ENCODE peak calls at places on chromosome 15, in four cellular contexts. M is HepG2, U is GM12878, P is K562. G is an unnamed sample.

GRCh38 chr15:58929891-58930416 is 3.5 kb downstream of the SLTM start:
- DNase-seq in M (no peak), U (no peak), P (no peak), G (no peak)

GRCh38 chr15:55281517-55282227 is 7.9 kb downstream of the RAB27A start:
- DNase-seq in M (no peak), U (no peak), P (no peak), G (no peak)

GRCh38 chr15:68586274-68586961 is 7.6 kb downstream of the CORO2B start:
- DNase-seq in M (peak; percentile 66), U (no peak), P (no peak), G (no peak)

GRCh38 chr15:40106203-40107161 is 2.2 kb downstream of the BMF start:
- DNase-seq in M (peak; percentile 95), U (peak; percentile 83), P (peak; percentile 66), G (peak; percentile 82)

GRCh38 chr15:33021806-33022389 is 172.6 kb downstream of the FMN1 start:
- DNase-seq in M (peak; percentile 22), U (no peak), P (peak; percentile 54), G (no peak)

GRCh38 chr15:31236184-31237041 is 90.2 kb upstream of the KLF13 start:
- DNase-seq in M (peak; percentile 64), U (no peak), P (peak; percentile 46), G (no peak)

GRCh38 chr15:68028137-68028771 is 25.9 kb upstream of the PIAS1 start:
- DNase-seq in M (no peak), U (no peak), P (no peak), G (no peak)

GRCh38 chr15:55782901-55783300 is 39.9 kb upstream of the PRTG start:
- DNase-seq in M (no peak), U (no peak), P (no peak), G (no peak)

GRCh38 chr15:57540736-57541135 is 51.0 kb upstream of the MYZAP start:
- DNase-seq in M (no peak), U (peak; percentile 61), P (no peak), G (no peak)

GRCh38 chr15:96431787-96432186 is 101.3 kb downstream of the NR2F2 start:
- DNase-seq in M (no peak), U (no peak), P (no peak), G (no peak)

GRCh38 chr15:68209735-68210408 is 4.7 kb upstream of the CALML4 start:
- DNase-seq in M (no peak), U (no peak), P (no peak), G (no peak)

GRCh38 chr15:71648095-71648494 is 162.3 kb upstream of the NR2E3 start:
- DNase-seq in M (no peak), U (no peak), P (no peak), G (no peak)

GRCh38 chr15:91795281-91795680 is 58.2 kb upstream of the SLCO3A1 start:
- DNase-seq in M (no peak), U (no peak), P (no peak), G (no peak)

GRCh38 chr15:49424954-49425353 is 1.9 kb downstream of the FGF7 start:
- DNase-seq in M (no peak), U (no peak), P (no peak), G (no peak)

GRCh38 chr15:68335251-68335650 is 57.7 kb downstream of the FEM1B start:
- DNase-seq in M (no peak), U (no peak), P (no peak), G (no peak)

GRCh38 chr15:92619380-92620101 is 36.0 kb downstream of the FAM174B start:
- DNase-seq in M (no peak), U (no peak), P (no peak), G (no peak)

DNA sequence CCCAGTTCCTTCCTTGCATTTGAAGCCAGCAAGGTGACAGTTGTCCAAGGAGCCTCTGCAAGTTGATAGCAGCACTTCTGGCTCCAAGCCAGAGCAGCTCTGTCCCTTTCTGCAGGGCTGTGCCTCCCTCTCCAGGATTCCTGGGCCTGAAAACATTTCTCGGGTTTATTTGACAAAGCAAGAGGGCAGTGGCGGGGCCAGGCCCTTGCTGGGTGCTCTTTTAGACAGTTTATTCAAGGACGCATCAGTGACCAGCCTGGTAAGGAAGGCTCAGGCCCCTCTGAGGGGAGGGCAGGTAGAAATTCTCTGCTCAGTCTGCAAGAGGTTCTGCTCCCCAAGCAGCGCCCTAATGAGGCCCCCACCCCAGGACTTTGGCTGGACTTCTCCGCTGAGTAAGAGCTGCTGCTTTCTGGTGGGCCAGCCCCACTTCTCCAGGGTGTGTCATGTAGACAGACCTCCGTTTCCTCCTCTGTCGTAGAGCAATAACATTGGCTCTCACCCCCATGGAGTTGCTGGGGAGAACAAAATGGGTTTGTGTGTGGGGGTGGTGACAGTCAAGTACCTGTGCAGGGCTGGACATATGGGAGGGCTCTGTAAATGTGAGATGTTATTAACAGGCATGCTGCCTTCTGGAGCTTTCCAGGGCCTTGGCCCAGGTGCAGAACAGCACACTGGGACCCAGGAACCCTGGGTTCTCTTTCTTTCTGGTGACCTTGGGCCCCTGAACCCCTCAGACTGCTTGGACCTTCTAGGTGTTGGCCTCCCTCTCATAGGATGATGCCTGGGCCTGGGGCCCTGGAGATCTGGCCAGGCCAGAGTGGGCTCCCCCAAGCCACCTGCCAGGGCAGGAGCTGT is 146.2 kb upstream of the TLE3 start:
- DNase-seq in M (no peak), U (no peak), P (no peak), G (no peak)
- TF ChIP-seq TCF7 in M (no peak), U (no peak), P (no peak), G (no peak)

DNA sequence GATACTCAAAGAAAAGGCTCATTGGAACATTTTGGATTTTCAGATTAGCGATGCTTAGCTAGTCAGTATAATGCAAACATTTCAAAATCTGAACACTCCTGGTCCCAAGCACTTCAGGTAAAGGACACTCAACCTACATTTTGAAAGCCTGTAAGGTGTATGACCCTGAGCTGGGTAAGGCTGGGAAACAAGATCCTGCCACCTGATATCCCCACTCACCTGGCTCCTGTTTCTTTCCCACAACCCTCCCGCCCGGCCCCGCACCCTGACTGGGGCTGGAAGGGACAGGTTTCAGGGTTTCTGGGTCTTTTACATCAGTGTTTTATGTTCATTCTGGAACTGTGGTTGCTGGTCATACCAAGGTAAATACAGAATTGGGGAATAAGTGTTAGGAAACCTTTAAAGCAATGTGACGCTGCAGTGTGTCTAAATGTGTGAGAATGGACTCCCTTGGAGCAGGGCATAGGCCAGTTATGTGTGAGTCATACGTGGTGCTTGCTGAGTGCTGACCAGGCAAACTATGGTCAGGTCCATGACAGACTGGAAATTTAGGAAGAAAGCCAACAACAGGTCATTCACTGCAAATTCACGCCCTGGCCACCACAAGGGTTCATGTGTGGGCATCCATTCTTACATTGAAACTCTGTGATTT is 22.9 kb downstream of the CTXND1 start:
- DNase-seq in M (no peak), U (no peak), P (no peak), G (no peak)
- TF ChIP-seq TCF7 in M (no peak), U (no peak), P (no peak), G (no peak)

DNA sequence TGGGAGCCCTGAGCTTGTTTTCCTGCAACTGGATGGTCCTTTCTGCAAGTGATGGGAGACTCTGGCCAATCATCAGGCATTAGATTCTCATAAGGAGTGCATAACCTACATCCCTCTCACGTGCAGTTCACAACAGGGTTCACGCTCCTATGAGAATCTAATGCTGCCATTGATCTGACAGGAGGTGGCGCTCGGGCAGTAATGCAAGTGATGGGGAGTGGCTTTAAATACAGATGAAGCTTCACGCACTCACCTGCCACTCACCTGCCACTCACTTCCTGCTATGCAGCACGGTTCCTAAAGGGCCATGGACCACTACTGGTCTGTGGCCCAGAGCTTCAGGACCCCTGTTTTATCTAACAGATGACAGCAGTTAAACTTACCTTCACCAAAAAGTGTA is 21.4 kb downstream of the CSNK1G1 start:
- DNase-seq in M (no peak), U (no peak), P (no peak), G (peak; percentile 42)
- TF ChIP-seq TCF7 in M (no peak), U (no peak), P (no peak), G (no peak)

DNA sequence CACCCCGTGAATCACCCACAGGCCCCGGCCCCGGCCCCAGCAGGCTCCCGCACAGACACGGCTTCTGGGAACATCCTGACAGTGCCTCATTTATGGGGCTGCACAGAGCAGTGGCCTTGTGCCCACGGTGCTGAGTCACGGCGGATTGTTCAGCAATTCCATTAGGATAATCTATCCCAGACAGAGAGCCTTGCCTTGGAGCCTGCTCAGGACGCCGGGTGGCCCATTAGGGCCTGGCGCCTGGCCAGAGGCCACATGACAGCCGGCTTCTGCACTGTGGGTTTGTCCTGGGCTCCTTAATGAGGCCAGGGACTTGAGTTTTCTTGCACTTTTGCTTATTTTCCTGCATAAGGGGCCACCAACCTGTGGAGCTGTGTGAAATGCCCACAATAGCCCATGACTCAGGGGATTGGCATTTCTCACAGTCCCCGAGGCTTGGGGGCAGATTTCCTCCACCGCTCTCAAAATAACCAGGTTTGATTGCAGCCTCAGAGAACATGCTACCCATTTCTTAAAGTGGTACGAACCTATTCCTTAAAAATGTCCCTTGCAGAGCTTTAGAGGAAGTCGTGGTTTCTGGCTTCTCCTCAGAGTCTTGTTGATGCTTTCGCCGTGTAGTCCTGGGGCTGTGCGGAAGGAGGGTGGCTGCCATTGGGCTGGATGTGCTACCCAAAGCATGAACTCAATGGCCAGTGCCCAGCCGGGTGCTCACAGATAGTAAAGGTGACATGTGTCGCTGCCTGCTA is 19.0 kb downstream of the SYNM start:
- DNase-seq in M (peak; percentile 83), U (no peak), P (no peak), G (no peak)
- TF ChIP-seq TCF7 in M (peak; percentile 19), U (no peak), P (no peak), G (no peak)

DNA sequence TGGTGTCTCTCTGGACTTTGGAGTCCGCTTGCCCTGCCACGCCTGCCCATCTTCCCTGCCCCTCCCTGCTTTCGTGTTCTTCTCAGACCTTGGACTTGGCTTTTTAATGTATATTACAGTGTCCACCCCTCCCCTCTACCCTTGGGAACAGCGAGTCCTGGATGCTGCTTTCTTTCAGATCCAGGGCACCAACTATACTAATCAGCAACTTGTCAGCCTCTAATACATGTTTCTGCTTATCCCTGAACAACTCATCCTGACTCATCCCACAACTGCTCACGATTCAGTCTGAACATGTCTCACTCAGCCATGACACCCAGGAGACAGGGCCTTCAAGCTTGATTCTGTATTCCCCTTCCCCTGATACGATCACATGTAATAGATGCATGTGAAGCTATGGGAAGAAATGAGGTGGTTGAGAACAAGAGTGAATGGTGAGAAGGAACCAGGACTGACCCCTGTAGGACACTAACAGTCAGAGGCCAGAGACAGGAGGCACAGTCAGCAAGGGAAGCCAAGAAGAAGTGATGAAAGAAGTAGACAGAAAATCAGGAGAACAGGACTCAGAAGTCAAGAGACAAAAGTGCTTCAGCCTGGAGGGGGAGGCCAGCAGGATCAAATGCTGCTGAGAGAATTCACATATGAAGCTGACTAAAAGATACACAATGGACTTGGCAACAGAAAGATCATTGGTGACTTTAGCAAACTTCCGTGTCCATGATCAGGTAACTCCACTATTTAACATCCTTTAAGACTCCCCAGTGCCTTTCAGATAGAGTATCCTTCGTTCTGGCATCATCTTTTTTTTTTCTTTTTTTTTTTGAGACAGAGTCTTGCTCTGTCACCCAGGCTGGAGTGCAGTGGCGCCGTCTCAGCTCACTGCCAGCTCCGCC is 35.4 kb downstream of the BCL2L10 start:
- DNase-seq in M (peak; percentile 41), U (peak; percentile 59), P (no peak), G (no peak)
- TF ChIP-seq TCF7 in M (no peak), U (no peak), P (no peak), G (no peak)

GRCh38 chr15:75174736-75175135 is 26.9 kb upstream of the C15orf39 start:
- DNase-seq in M (no peak), U (no peak), P (no peak), G (no peak)
- TF ChIP-seq TCF7 in M (no peak), U (no peak), P (no peak), G (no peak)

GRCh38 chr15:65223996-65224395 is 12.7 kb upstream of the CILP start:
- DNase-seq in M (no peak), U (no peak), P (no peak), G (no peak)
- TF ChIP-seq TCF7 in M (no peak), U (no peak), P (no peak), G (no peak)

G was measured in WTC11.